ENCODE peak calls at places on chromosomes 13 and 19, in ten cellular contexts. U is fibroblast of pulmonary artery, Z is glutamatergic neuron, W is GM03348, G is left kidney, T is NCI-H1436, M is skeletal muscle cell, L is SK-MEL-5, P is Peyer's patch, E is pancreas. D is an unnamed sample.

GRCh38 chr13:45564108-45564507 is 51.4 kb downstream of the ERICH6B start:
- DNase-seq in G (no peak), M (peak), P (no peak), E (no peak), U (peak), Z (no peak), W (peak), L (no peak), T (no peak), D (no peak)

GRCh38 chr19:45973564-45974338 is at the start of gene NOVA2:
- DNase-seq in E (peak), Z (peak), T (peak), G (peak), L (peak), U (peak), M (no peak), W (peak), P (peak), D (peak)

GRCh38 chr19:1651061-1651547 is 1.3 kb downstream of the TCF3 start:
- DNase-seq in L (no peak), T (no peak), P (peak), G (peak), Z (peak), U (peak), E (no peak), M (no peak), W (peak), D (no peak)

GRCh38 chr19:15479391-15480345 is at the start of gene PGLYRP2:
- DNase-seq in Z (no peak), P (no peak), G (peak), L (peak), W (no peak), M (no peak), E (peak), U (peak), T (no peak), D (no peak)

GRCh38 chr19:1811472-1811894 is 593 bp downstream of the ATP8B3 start:
- DNase-seq in L (no peak), P (peak), U (peak), W (peak), E (peak), M (no peak), T (peak), G (peak), Z (peak), D (no peak)

GRCh38 chr13:113602291-113602970 is 17.9 kb downstream of the TFDP1 start:
- DNase-seq in U (no peak), E (no peak), T (no peak), Z (peak), L (no peak), W (no peak), G (peak), P (no peak), M (no peak), D (no peak)

GRCh38 chr13:113595131-113595530 is 10.6 kb downstream of the TFDP1 start:
- DNase-seq in T (no peak), G (no peak), P (peak), W (no peak), E (peak), L (no peak), Z (no peak), U (no peak), M (no peak), D (peak)

GRCh38 chr13:75418997-75419396 is 63.0 kb downstream of the TBC1D4 start:
- DNase-seq in L (no peak), Z (no peak), T (no peak), U (peak), W (peak), M (no peak), E (no peak), P (no peak), G (no peak), D (no peak)

GRCh38 chr13:96018135-96018534 is 35.1 kb downstream of the UGGT2 start:
- DNase-seq in T (no peak), Z (no peak), P (no peak), G (no peak), L (no peak), W (no peak), U (no peak), M (no peak), E (no peak), D (no peak)

D was measured in ecto neural progenitor cell.